ENCODE peak calls at places on chromosomes 7 and 10, in seven cellular contexts. One of them, this sample, is unnamed.

GRCh38 chr10:35607475-35608316 is 2.6 kb downstream of the GJD4 start:
- DNase-seq in IMR-90: no peak
- DNase-seq in activated naive CD4-positive, alpha-beta T cell treated with anti-CD3 and anti-CD28 coated beads for 36 hours: peak
- DNase-seq in mesenchymal stem cell: no peak
- DNase-seq in DMS153: no peak
- DNase-seq in EL: peak
- DNase-seq in stomach: no peak
- DNase-seq in this sample: no peak

GRCh38 chr7:36795451-36796021 is 71.2 kb upstream of the AOAH start:
- DNase-seq in activated naive CD4-positive, alpha-beta T cell treated with anti-CD3 and anti-CD28 coated beads for 36 hours: no peak
- DNase-seq in DMS153: peak
- DNase-seq in IMR-90: no peak
- DNase-seq in mesenchymal stem cell: no peak
- DNase-seq in stomach: no peak
- DNase-seq in EL: no peak
- DNase-seq in this sample: no peak

GRCh38 chr7:70131807-70132565 is 533.7 kb downstream of the AUTS2 start:
- DNase-seq in DMS153: peak
- DNase-seq in activated naive CD4-positive, alpha-beta T cell treated with anti-CD3 and anti-CD28 coated beads for 36 hours: no peak
- DNase-seq in EL: no peak
- DNase-seq in IMR-90: no peak
- DNase-seq in stomach: no peak
- DNase-seq in mesenchymal stem cell: no peak
- DNase-seq in this sample: no peak

GRCh38 chr10:126242352-126243260 is 145.7 kb downstream of the ADAM12 start:
- DNase-seq in IMR-90: peak
- DNase-seq in stomach: no peak
- DNase-seq in activated naive CD4-positive, alpha-beta T cell treated with anti-CD3 and anti-CD28 coated beads for 36 hours: no peak
- DNase-seq in EL: peak
- DNase-seq in mesenchymal stem cell: peak
- DNase-seq in DMS153: peak
- DNase-seq in this sample: no peak

GRCh38 chr10:42984035-42984610 is 92.7 kb upstream of the RET start:
- DNase-seq in DMS153: no peak
- DNase-seq in activated naive CD4-positive, alpha-beta T cell treated with anti-CD3 and anti-CD28 coated beads for 36 hours: no peak
- DNase-seq in mesenchymal stem cell: no peak
- DNase-seq in EL: no peak
- DNase-seq in stomach: peak
- DNase-seq in IMR-90: no peak
- DNase-seq in this sample: no peak

GRCh38 chr10:95588025-95588424 is 26.9 kb upstream of the SORBS1 start:
- DNase-seq in activated naive CD4-positive, alpha-beta T cell treated with anti-CD3 and anti-CD28 coated beads for 36 hours: no peak
- DNase-seq in mesenchymal stem cell: no peak
- DNase-seq in IMR-90: no peak
- DNase-seq in DMS153: no peak
- DNase-seq in EL: no peak
- DNase-seq in stomach: peak
- DNase-seq in this sample: no peak

GRCh38 chr7:46468753-46469356 is 547.8 kb upstream of the IGFBP3 start:
- DNase-seq in DMS153: no peak
- DNase-seq in IMR-90: peak
- DNase-seq in mesenchymal stem cell: peak
- DNase-seq in activated naive CD4-positive, alpha-beta T cell treated with anti-CD3 and anti-CD28 coated beads for 36 hours: peak
- DNase-seq in stomach: no peak
- DNase-seq in EL: no peak
- DNase-seq in this sample: no peak

GRCh38 chr7:108252177-108252576 is 122.0 kb upstream of the LAMB4 start:
- DNase-seq in EL: no peak
- DNase-seq in mesenchymal stem cell: no peak
- DNase-seq in stomach: no peak
- DNase-seq in activated naive CD4-positive, alpha-beta T cell treated with anti-CD3 and anti-CD28 coated beads for 36 hours: no peak
- DNase-seq in IMR-90: no peak
- DNase-seq in DMS153: no peak
- DNase-seq in this sample: no peak

GRCh38 chr10:71877818-71878217 is 26.8 kb upstream of the PSAP start:
- DNase-seq in stomach: no peak
- DNase-seq in DMS153: no peak
- DNase-seq in activated naive CD4-positive, alpha-beta T cell treated with anti-CD3 and anti-CD28 coated beads for 36 hours: peak
- DNase-seq in EL: no peak
- DNase-seq in mesenchymal stem cell: no peak
- DNase-seq in IMR-90: no peak
- DNase-seq in this sample: no peak

GRCh38 chr7:12067156-12067831 is 143.8 kb upstream of the TMEM106B start:
- DNase-seq in stomach: peak
- DNase-seq in DMS153: peak
- DNase-seq in EL: peak
- DNase-seq in mesenchymal stem cell: peak
- DNase-seq in activated naive CD4-positive, alpha-beta T cell treated with anti-CD3 and anti-CD28 coated beads for 36 hours: peak
- DNase-seq in IMR-90: peak
- DNase-seq in this sample: no peak

GRCh38 chr7:14839307-14839706 is 63.2 kb downstream of the DGKB start:
- DNase-seq in mesenchymal stem cell: no peak
- DNase-seq in stomach: no peak
- DNase-seq in activated naive CD4-positive, alpha-beta T cell treated with anti-CD3 and anti-CD28 coated beads for 36 hours: no peak
- DNase-seq in DMS153: no peak
- DNase-seq in EL: no peak
- DNase-seq in IMR-90: no peak
- DNase-seq in this sample: no peak

GRCh38 chr10:72524489-72524888 is 101.4 kb downstream of the MICU1 start:
- DNase-seq in stomach: no peak
- DNase-seq in IMR-90: no peak
- DNase-seq in EL: no peak
- DNase-seq in activated naive CD4-positive, alpha-beta T cell treated with anti-CD3 and anti-CD28 coated beads for 36 hours: no peak
- DNase-seq in DMS153: no peak
- DNase-seq in mesenchymal stem cell: no peak
- DNase-seq in this sample: no peak

GRCh38 chr10:127496045-127496444 is 53.1 kb upstream of the NPS start:
- DNase-seq in EL: no peak
- DNase-seq in activated naive CD4-positive, alpha-beta T cell treated with anti-CD3 and anti-CD28 coated beads for 36 hours: no peak
- DNase-seq in mesenchymal stem cell: no peak
- DNase-seq in IMR-90: no peak
- DNase-seq in stomach: no peak
- DNase-seq in DMS153: no peak
- DNase-seq in this sample: no peak

GRCh38 chr7:70435634-70436033 is 696.3 kb upstream of the GALNT17 start:
- DNase-seq in mesenchymal stem cell: no peak
- DNase-seq in IMR-90: no peak
- DNase-seq in stomach: no peak
- DNase-seq in DMS153: no peak
- DNase-seq in EL: no peak
- DNase-seq in activated naive CD4-positive, alpha-beta T cell treated with anti-CD3 and anti-CD28 coated beads for 36 hours: no peak
- DNase-seq in this sample: no peak

This sample was measured in esophagus squamous epithelium.